ENCODE peak calls at places on chromosome 1, in eight cellular contexts. W is sigmoid colon, T is lung, G is ovary, U is OCI-LY7, R is esophagus muscularis mucosa, Y is lower lobe of right lung, A is HL-60. N is an unnamed sample.

GRCh38 chr1:236425031-236425663 is 31.1 kb downstream of the EDARADD start:
- DNase-seq in W (no peak), T (no peak), G (no peak), U (no peak), R (no peak), Y (no peak), A (no peak), N (no peak)

GRCh38 chr1:192913683-192914082 is 104.8 kb downstream of the RGS2 start:
- DNase-seq in W (no peak), T (no peak), G (peak; percentile 71), U (no peak), R (no peak), Y (no peak), A (no peak), N (peak; percentile 31)

GRCh38 chr1:211812584-211812983 is 18.0 kb downstream of the LPGAT1 start:
- DNase-seq in W (no peak), T (no peak), G (no peak), U (no peak), R (no peak), Y (no peak), A (no peak), N (no peak)

GRCh38 chr1:43520100-43520828 is 10.4 kb upstream of the PTPRF start:
- DNase-seq in W (no peak), T (no peak), G (no peak), U (no peak), R (no peak), Y (no peak), A (no peak), N (no peak)

GRCh38 chr1:27517907-27518718 is 28.1 kb upstream of the WASF2 start:
- DNase-seq in W (no peak), T (no peak), G (no peak), U (no peak), R (no peak), Y (no peak), A (no peak), N (no peak)

GRCh38 chr1:240803151-240803550 is 191.2 kb upstream of the GREM2 start:
- DNase-seq in W (no peak), T (no peak), G (no peak), U (no peak), R (no peak), Y (no peak), A (no peak), N (no peak)

GRCh38 chr1:2927995-2928732 is 93.1 kb upstream of the ACTRT2 start:
- DNase-seq in W (no peak), T (no peak), G (no peak), U (no peak), R (no peak), Y (no peak), A (no peak), N (no peak)

GRCh38 chr1:187197685-187198084 is 368.9 kb downstream of the PLA2G4A start:
- DNase-seq in W (no peak), T (no peak), G (no peak), U (no peak), R (no peak), Y (no peak), A (no peak), N (no peak)

GRCh38 chr1:151756291-151756690 is 7.0 kb downstream of the MRPL9 start:
- DNase-seq in W (no peak), T (no peak), G (no peak), U (no peak), R (no peak), Y (no peak), A (no peak), N (no peak)

GRCh38 chr1:18948048-18948912 is 8.2 kb downstream of the IFFO2 start:
- DNase-seq in W (peak; percentile 85), T (no peak), G (no peak), U (no peak), R (no peak), Y (peak; percentile 55), A (no peak), N (no peak)

GRCh38 chr1:37931493-37932158 is 15.2 kb downstream of the INPP5B start:
- DNase-seq in W (peak; percentile 97), T (peak; percentile 98), G (peak; percentile 96), U (peak; percentile 97), R (peak; percentile 99), Y (peak; percentile 96), A (peak; percentile 84), N (peak; percentile 98)
- H3K27ac ChIP-seq in W (peak overlapping the region; percentile 65), T (peak overlapping the region; percentile 60), G (no peak overlapping the region), U (peak overlapping the region; percentile 64), R (peak overlapping the region; percentile 77), Y (peak overlapping the region; percentile 83), A (peak overlapping the region; percentile 66), N (peak overlapping the region; percentile 42)

DNA sequence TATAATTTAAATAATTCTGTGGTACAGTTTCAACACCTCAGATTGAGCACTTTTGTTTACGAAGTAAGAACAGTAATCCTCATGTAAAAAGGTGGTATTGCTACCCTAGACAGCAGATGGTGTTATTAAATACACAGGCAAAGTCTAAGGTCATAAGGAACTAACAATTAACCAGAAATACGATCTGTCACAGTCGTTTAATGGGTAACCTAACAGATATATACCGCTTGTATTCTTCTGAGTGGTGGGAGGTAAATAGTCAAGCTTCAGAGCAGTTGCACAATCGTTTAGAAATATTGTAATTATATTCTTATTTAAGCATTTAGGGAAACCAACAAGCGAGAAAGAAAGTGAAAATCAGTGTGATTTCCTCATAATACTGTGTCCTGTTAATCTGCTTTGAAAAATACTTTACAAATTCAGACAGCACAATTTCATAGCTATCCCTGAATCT is 9.8 kb upstream of the IRF2BP2 start:
- DNase-seq in W (no peak), T (no peak), G (no peak), U (no peak), R (no peak), Y (no peak), A (no peak), N (no peak)
- H3K4me3 ChIP-seq in W (no peak overlapping the region), T (no peak overlapping the region), G (no peak overlapping the region), U (no peak overlapping the region), R (no peak overlapping the region), Y (peak overlapping the region; percentile 15), A (no peak overlapping the region), N (no peak overlapping the region)

GRCh38 chr1:156136970-156137483 is 16.4 kb upstream of the SEMA4A start:
- DNase-seq in W (no peak), T (no peak), G (no peak), U (no peak), R (no peak), Y (no peak), A (no peak), N (no peak)
- TF ChIP-seq CTCF in W (no peak), T (no peak), G (no peak), U (peak; percentile 42), R (no peak), Y (no peak), A (no peak), N (no peak)

GRCh38 chr1:216616425-216616824 is 106.8 kb downstream of the ESRRG start:
- DNase-seq in W (no peak), T (no peak), G (no peak), U (no peak), R (no peak), Y (no peak), A (no peak), N (no peak)
- H3K27ac ChIP-seq in W (no peak overlapping the region), T (no peak overlapping the region), G (no peak overlapping the region), U (no peak overlapping the region), R (no peak overlapping the region), Y (no peak overlapping the region), A (no peak overlapping the region), N (no peak overlapping the region)

DNA sequence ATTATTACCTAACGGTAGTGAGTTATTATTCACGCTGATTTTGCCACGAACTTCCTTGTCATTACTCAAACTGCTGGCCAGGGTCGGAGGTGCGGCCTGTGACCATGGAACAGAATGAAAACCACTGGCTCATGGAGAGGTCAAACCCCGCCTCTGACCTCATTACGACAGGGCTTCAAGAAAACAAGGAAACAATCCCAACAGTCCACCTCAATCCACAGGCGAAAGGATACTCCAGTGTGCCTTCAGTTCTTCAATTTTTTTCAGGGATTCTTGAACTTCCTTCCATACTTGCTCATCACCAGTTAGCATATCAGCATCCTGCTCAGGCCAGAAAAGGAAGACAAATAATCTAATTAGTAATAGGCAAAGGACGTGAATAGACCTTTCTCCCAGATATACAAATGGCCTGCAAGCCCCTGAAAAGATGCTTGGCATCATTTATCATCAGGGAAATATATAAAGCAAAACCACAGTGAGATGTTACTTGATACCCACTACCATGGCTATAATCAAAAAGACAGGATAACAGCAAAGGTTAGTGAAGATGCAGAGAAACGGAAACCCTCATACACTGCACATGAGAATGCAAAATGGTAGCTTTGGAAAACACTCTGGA is 643.4 kb downstream of the SMYD3 start:
- DNase-seq in W (no peak), T (no peak), G (no peak), U (no peak), R (no peak), Y (no peak), A (no peak), N (no peak)
- H3K4me3 ChIP-seq in W (no peak overlapping the region), T (no peak overlapping the region), G (no peak overlapping the region), U (no peak overlapping the region), R (no peak overlapping the region), Y (no peak overlapping the region), A (no peak overlapping the region), N (no peak overlapping the region)

GRCh38 chr1:200483491-200484143 is 73.8 kb upstream of the ZNF281 start:
- DNase-seq in W (no peak), T (peak; percentile 60), G (no peak), U (no peak), R (no peak), Y (no peak), A (no peak), N (peak; percentile 51)
- TF ChIP-seq CTCF in W (no peak), T (no peak), G (no peak), U (no peak), R (no peak), Y (no peak), A (no peak), N (no peak)

GRCh38 chr1:4648657-4649056 is 5.8 kb upstream of the AJAP1 start:
- DNase-seq in W (no peak), T (no peak), G (no peak), U (no peak), R (no peak), Y (no peak), A (no peak), N (no peak)
- H3K27ac ChIP-seq in W (no peak overlapping the region), T (no peak overlapping the region), G (no peak overlapping the region), U (no peak overlapping the region), R (no peak overlapping the region), Y (no peak overlapping the region), A (no peak overlapping the region), N (no peak overlapping the region)

GRCh38 chr1:212916395-212917133 is 33.8 kb upstream of the VASH2 start:
- DNase-seq in W (no peak), T (peak; percentile 44), G (peak; percentile 47), U (no peak), R (no peak), Y (peak; percentile 83), A (no peak), N (no peak)

GRCh38 chr1:212914789-212915188 is 35.6 kb upstream of the VASH2 start:
- DNase-seq in W (no peak), T (no peak), G (no peak), U (no peak), R (no peak), Y (no peak), A (no peak), N (no peak)

GRCh38 chr1:212917134-212917485 is 33.2 kb upstream of the VASH2 start:
- DNase-seq in W (no peak), T (no peak), G (no peak), U (no peak), R (no peak), Y (no peak), A (no peak), N (no peak)

GRCh38 chr1:212917858-212918257 is 32.5 kb upstream of the VASH2 start:
- DNase-seq in W (no peak), T (no peak), G (no peak), U (no peak), R (no peak), Y (no peak), A (no peak), N (no peak)

GRCh38 chr1:212915245-212916091 is 34.9 kb upstream of the VASH2 start:
- DNase-seq in W (peak; percentile 81), T (no peak), G (peak; percentile 55), U (peak; percentile 33), R (no peak), Y (no peak), A (no peak), N (no peak)
- H3K4me3 ChIP-seq in W (no peak overlapping the region), T (no peak overlapping the region), G (no peak overlapping the region), U (no peak overlapping the region), R (no peak overlapping the region), Y (no peak overlapping the region), A (no peak overlapping the region), N (no peak overlapping the region)